ENCODE peak calls at places on chromosome 1, in nine cellular contexts. One of them, this sample, is unnamed.
A peak's percentile ranks its signal among the peaks of the same experiment; 100 is the strongest.

GRCh38 chr1:3623441-3624150 is 1.2 kb upstream of the TPRG1L start:
- DNase-seq in heart left ventricle: no peak
- DNase-seq in Caco-2: no peak
- DNase-seq in IMR-90: no peak
- DNase-seq in GM23338: peak; percentile 52
- DNase-seq in mesendoderm: peak; percentile 11
- DNase-seq in heart right ventricle: no peak
- DNase-seq in SJSA1: no peak
- DNase-seq in iPS DF 6.9: no peak
- DNase-seq in this sample: no peak

GRCh38 chr1:21898326-21899155 is 38.6 kb downstream of the HSPG2 start:
- DNase-seq in heart left ventricle: peak; percentile 63
- DNase-seq in Caco-2: no peak
- DNase-seq in IMR-90: peak; percentile 39
- DNase-seq in GM23338: no peak
- DNase-seq in mesendoderm: no peak
- DNase-seq in heart right ventricle: no peak
- DNase-seq in SJSA1: no peak
- DNase-seq in iPS DF 6.9: no peak
- DNase-seq in this sample: no peak

GRCh38 chr1:25469177-25469576 is 38.5 kb downstream of the MACO1 start:
- DNase-seq in heart left ventricle: no peak
- DNase-seq in Caco-2: no peak
- DNase-seq in IMR-90: peak; percentile 80
- DNase-seq in GM23338: no peak
- DNase-seq in mesendoderm: no peak
- DNase-seq in heart right ventricle: no peak
- DNase-seq in SJSA1: peak; percentile 17
- DNase-seq in iPS DF 6.9: no peak
- DNase-seq in this sample: no peak

GRCh38 chr1:167533851-167534300 is 15.5 kb upstream of the CD247 start:
- DNase-seq in heart left ventricle: peak; percentile 58
- DNase-seq in Caco-2: peak; percentile 83
- DNase-seq in IMR-90: peak; percentile 50
- DNase-seq in GM23338: peak; percentile 90
- DNase-seq in mesendoderm: peak; percentile 81
- DNase-seq in heart right ventricle: peak; percentile 50
- DNase-seq in SJSA1: peak; percentile 49
- DNase-seq in iPS DF 6.9: peak; percentile 54
- DNase-seq in this sample: peak; percentile 60

GRCh38 chr1:154419620-154420020 is 14.5 kb downstream of the IL6R start:
- DNase-seq in heart left ventricle: peak; percentile 92
- DNase-seq in Caco-2: no peak
- DNase-seq in IMR-90: peak; percentile 95
- DNase-seq in GM23338: no peak
- DNase-seq in mesendoderm: no peak
- DNase-seq in heart right ventricle: peak; percentile 87
- DNase-seq in SJSA1: peak; percentile 46
- DNase-seq in iPS DF 6.9: no peak
- DNase-seq in this sample: peak; percentile 83

GRCh38 chr1:221725683-221726330 is 16.1 kb downstream of the DUSP10 start:
- DNase-seq in heart left ventricle: no peak
- DNase-seq in Caco-2: no peak
- DNase-seq in IMR-90: peak; percentile 60
- DNase-seq in GM23338: no peak
- DNase-seq in mesendoderm: no peak
- DNase-seq in heart right ventricle: no peak
- DNase-seq in SJSA1: no peak
- DNase-seq in iPS DF 6.9: no peak
- DNase-seq in this sample: no peak

GRCh38 chr1:91609571-91609970 is 108.9 kb downstream of the CDC7 start:
- DNase-seq in heart left ventricle: no peak
- DNase-seq in Caco-2: no peak
- DNase-seq in IMR-90: peak; percentile 77
- DNase-seq in GM23338: no peak
- DNase-seq in mesendoderm: peak; percentile 80
- DNase-seq in heart right ventricle: no peak
- DNase-seq in SJSA1: peak; percentile 7
- DNase-seq in iPS DF 6.9: no peak
- DNase-seq in this sample: no peak

GRCh38 chr1:167273027-167273800 is 52.5 kb downstream of the POU2F1 start:
- DNase-seq in heart left ventricle: no peak
- DNase-seq in Caco-2: no peak
- DNase-seq in IMR-90: peak; percentile 8
- DNase-seq in GM23338: no peak
- DNase-seq in mesendoderm: no peak
- DNase-seq in heart right ventricle: peak; percentile 8
- DNase-seq in SJSA1: peak; percentile 25
- DNase-seq in iPS DF 6.9: no peak
- DNase-seq in this sample: no peak

GRCh38 chr1:36479505-36480051 is 3.1 kb downstream of the CSF3R start:
- DNase-seq in heart left ventricle: no peak
- DNase-seq in Caco-2: no peak
- DNase-seq in IMR-90: no peak
- DNase-seq in GM23338: no peak
- DNase-seq in mesendoderm: no peak
- DNase-seq in heart right ventricle: no peak
- DNase-seq in SJSA1: no peak
- DNase-seq in iPS DF 6.9: no peak
- DNase-seq in this sample: no peak

GRCh38 chr1:5623399-5623798 is 368.8 kb downstream of the NPHP4 start:
- DNase-seq in heart left ventricle: no peak
- DNase-seq in Caco-2: no peak
- DNase-seq in IMR-90: no peak
- DNase-seq in GM23338: no peak
- DNase-seq in mesendoderm: no peak
- DNase-seq in heart right ventricle: no peak
- DNase-seq in SJSA1: no peak
- DNase-seq in iPS DF 6.9: no peak
- DNase-seq in this sample: no peak

GRCh38 chr1:94061513-94062443 is 59.2 kb downstream of the ABCA4 start:
- DNase-seq in heart left ventricle: peak; percentile 78
- DNase-seq in Caco-2: peak; percentile 81
- DNase-seq in IMR-90: peak; percentile 80
- DNase-seq in GM23338: peak; percentile 86
- DNase-seq in mesendoderm: peak; percentile 86
- DNase-seq in heart right ventricle: peak; percentile 85
- DNase-seq in SJSA1: peak; percentile 66
- DNase-seq in iPS DF 6.9: peak; percentile 66
- DNase-seq in this sample: peak; percentile 74

GRCh38 chr1:16114527-16115467 is 41.1 kb downstream of the EPHA2 start:
- DNase-seq in heart left ventricle: no peak
- DNase-seq in Caco-2: no peak
- DNase-seq in IMR-90: no peak
- DNase-seq in GM23338: no peak
- DNase-seq in mesendoderm: no peak
- DNase-seq in heart right ventricle: no peak
- DNase-seq in SJSA1: no peak
- DNase-seq in iPS DF 6.9: no peak
- DNase-seq in this sample: no peak

GRCh38 chr1:161915051-161915503 is 108.6 kb downstream of the OLFML2B start:
- DNase-seq in heart left ventricle: no peak
- DNase-seq in Caco-2: no peak
- DNase-seq in IMR-90: peak; percentile 11
- DNase-seq in GM23338: no peak
- DNase-seq in mesendoderm: peak; percentile 73
- DNase-seq in heart right ventricle: no peak
- DNase-seq in SJSA1: no peak
- DNase-seq in iPS DF 6.9: no peak
- DNase-seq in this sample: no peak

GRCh38 chr1:110595311-110595710 is 10.8 kb downstream of the KCNA2 start:
- DNase-seq in heart left ventricle: no peak
- DNase-seq in Caco-2: no peak
- DNase-seq in IMR-90: no peak
- DNase-seq in GM23338: no peak
- DNase-seq in mesendoderm: no peak
- DNase-seq in heart right ventricle: no peak
- DNase-seq in SJSA1: no peak
- DNase-seq in iPS DF 6.9: no peak
- DNase-seq in this sample: no peak

GRCh38 chr1:77489910-77490309 is 192.5 kb downstream of the ZZZ3 start:
- DNase-seq in heart left ventricle: no peak
- DNase-seq in Caco-2: no peak
- DNase-seq in IMR-90: peak; percentile 24
- DNase-seq in GM23338: peak; percentile 56
- DNase-seq in mesendoderm: peak; percentile 26
- DNase-seq in heart right ventricle: no peak
- DNase-seq in SJSA1: no peak
- DNase-seq in iPS DF 6.9: no peak
- DNase-seq in this sample: no peak

GRCh38 chr1:39720094-39720999 is 18.3 kb upstream of the PPIE start:
- DNase-seq in heart left ventricle: no peak
- DNase-seq in Caco-2: peak; percentile 54
- DNase-seq in IMR-90: peak; percentile 66
- DNase-seq in GM23338: peak; percentile 72
- DNase-seq in mesendoderm: peak; percentile 52
- DNase-seq in heart right ventricle: no peak
- DNase-seq in SJSA1: peak; percentile 51
- DNase-seq in iPS DF 6.9: no peak
- DNase-seq in this sample: peak; percentile 28

GRCh38 chr1:229448373-229448772 is 14.5 kb upstream of the ACTA1 start:
- DNase-seq in heart left ventricle: no peak
- DNase-seq in Caco-2: no peak
- DNase-seq in IMR-90: no peak
- DNase-seq in GM23338: no peak
- DNase-seq in mesendoderm: no peak
- DNase-seq in heart right ventricle: no peak
- DNase-seq in SJSA1: no peak
- DNase-seq in iPS DF 6.9: no peak
- DNase-seq in this sample: no peak

GRCh38 chr1:233327938-233328660 is 575 bp downstream of the MAP3K21 start:
- DNase-seq in heart left ventricle: peak; percentile 28
- DNase-seq in Caco-2: peak; percentile 51
- DNase-seq in IMR-90: no peak
- DNase-seq in GM23338: peak; percentile 65
- DNase-seq in mesendoderm: peak; percentile 60
- DNase-seq in heart right ventricle: no peak
- DNase-seq in SJSA1: peak; percentile 18
- DNase-seq in iPS DF 6.9: no peak
- DNase-seq in this sample: no peak

GRCh38 chr1:29271724-29272123 is 35.4 kb downstream of the PTPRU start:
- DNase-seq in heart left ventricle: peak; percentile 65
- DNase-seq in Caco-2: peak; percentile 85
- DNase-seq in IMR-90: peak; percentile 65
- DNase-seq in GM23338: peak; percentile 93
- DNase-seq in mesendoderm: peak; percentile 97
- DNase-seq in heart right ventricle: peak; percentile 56
- DNase-seq in SJSA1: peak; percentile 70
- DNase-seq in iPS DF 6.9: peak; percentile 58
- DNase-seq in this sample: peak; percentile 91
- H3K4me3 ChIP-seq in heart left ventricle: no peak overlapping the region
- H3K4me3 ChIP-seq in Caco-2: no peak overlapping the region
- H3K4me3 ChIP-seq in IMR-90: no peak overlapping the region
- H3K4me3 ChIP-seq in GM23338: peak overlapping the region; percentile 29
- H3K4me3 ChIP-seq in mesendoderm: no peak overlapping the region
- H3K4me3 ChIP-seq in heart right ventricle: no peak overlapping the region
- H3K4me3 ChIP-seq in SJSA1: no peak overlapping the region
- H3K4me3 ChIP-seq in iPS DF 6.9: no peak overlapping the region
- H3K4me3 ChIP-seq in this sample: no peak overlapping the region

GRCh38 chr1:247337961-247338360 is 6.3 kb upstream of the ZNF496 start:
- DNase-seq in heart left ventricle: no peak
- DNase-seq in Caco-2: no peak
- DNase-seq in IMR-90: no peak
- DNase-seq in GM23338: no peak
- DNase-seq in mesendoderm: no peak
- DNase-seq in heart right ventricle: no peak
- DNase-seq in SJSA1: no peak
- DNase-seq in iPS DF 6.9: no peak
- DNase-seq in this sample: no peak
- H3K4me1 ChIP-seq in heart left ventricle: peaks cover 5% of the 10 kb centered on the region
- H3K4me1 ChIP-seq in Caco-2: peaks cover 7% of the 10 kb centered on the region
- H3K4me1 ChIP-seq in IMR-90: peaks cover 14% of the 10 kb centered on the region
- H3K4me1 ChIP-seq in GM23338: peaks cover 50% of the 10 kb centered on the region
- H3K4me1 ChIP-seq in mesendoderm: peaks cover 30% of the 10 kb centered on the region
- H3K4me1 ChIP-seq in heart right ventricle: peaks cover 43% of the 10 kb centered on the region
- H3K4me1 ChIP-seq in SJSA1: peaks cover 20% of the 10 kb centered on the region
- H3K4me1 ChIP-seq in iPS DF 6.9: peaks cover 15% of the 10 kb centered on the region
- H3K4me1 ChIP-seq in this sample: no peaks in the 10 kb centered on the region

GRCh38 chr1:14782741-14783591 is 184.5 kb downstream of the KAZN start:
- DNase-seq in heart left ventricle: no peak
- DNase-seq in Caco-2: no peak
- DNase-seq in IMR-90: no peak
- DNase-seq in GM23338: peak; percentile 43
- DNase-seq in mesendoderm: peak; percentile 94
- DNase-seq in heart right ventricle: no peak
- DNase-seq in SJSA1: no peak
- DNase-seq in iPS DF 6.9: no peak
- DNase-seq in this sample: no peak

GRCh38 chr1:14778882-14779594 is 180.6 kb downstream of the KAZN start:
- DNase-seq in heart left ventricle: no peak
- DNase-seq in Caco-2: peak; percentile 53
- DNase-seq in IMR-90: peak; percentile 15
- DNase-seq in GM23338: peak; percentile 85
- DNase-seq in mesendoderm: peak; percentile 71
- DNase-seq in heart right ventricle: peak; percentile 6
- DNase-seq in SJSA1: peak; percentile 47
- DNase-seq in iPS DF 6.9: no peak
- DNase-seq in this sample: peak; percentile 41

GRCh38 chr1:14780271-14780670 is 181.8 kb downstream of the KAZN start:
- DNase-seq in heart left ventricle: no peak
- DNase-seq in Caco-2: no peak
- DNase-seq in IMR-90: no peak
- DNase-seq in GM23338: no peak
- DNase-seq in mesendoderm: no peak
- DNase-seq in heart right ventricle: no peak
- DNase-seq in SJSA1: no peak
- DNase-seq in iPS DF 6.9: no peak
- DNase-seq in this sample: no peak

GRCh38 chr1:14783592-14783886 is 185.1 kb downstream of the KAZN start:
- DNase-seq in heart left ventricle: no peak
- DNase-seq in Caco-2: no peak
- DNase-seq in IMR-90: no peak
- DNase-seq in GM23338: no peak
- DNase-seq in mesendoderm: no peak
- DNase-seq in heart right ventricle: no peak
- DNase-seq in SJSA1: no peak
- DNase-seq in iPS DF 6.9: no peak
- DNase-seq in this sample: no peak

DNA sequence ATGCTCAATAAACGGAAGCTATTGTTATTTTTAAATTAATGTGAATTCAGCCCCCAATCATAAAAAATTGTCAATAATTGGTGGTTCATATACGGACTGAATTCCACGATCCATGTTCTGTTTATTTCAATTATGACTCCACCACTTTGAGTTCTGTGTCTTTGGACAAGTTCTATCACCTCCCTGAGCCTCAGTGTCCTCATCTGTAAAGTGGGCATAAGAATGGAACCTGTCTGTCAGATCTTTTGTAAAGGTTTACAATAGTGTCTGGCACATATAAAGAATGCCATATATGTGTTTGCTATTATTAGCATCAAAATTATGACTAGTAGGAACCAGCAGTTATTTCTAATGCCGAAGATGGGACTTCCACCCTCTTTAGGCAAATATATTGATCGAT is 183.3 kb downstream of the KAZN start:
- DNase-seq in heart left ventricle: no peak
- DNase-seq in Caco-2: no peak
- DNase-seq in IMR-90: no peak
- DNase-seq in GM23338: no peak
- DNase-seq in mesendoderm: no peak
- DNase-seq in heart right ventricle: no peak
- DNase-seq in SJSA1: no peak
- DNase-seq in iPS DF 6.9: no peak
- DNase-seq in this sample: no peak
- H3K4me3 ChIP-seq in heart left ventricle: no peak overlapping the region
- H3K4me3 ChIP-seq in Caco-2: no peak overlapping the region
- H3K4me3 ChIP-seq in IMR-90: no peak overlapping the region
- H3K4me3 ChIP-seq in GM23338: no peak overlapping the region
- H3K4me3 ChIP-seq in mesendoderm: no peak overlapping the region
- H3K4me3 ChIP-seq in heart right ventricle: no peak overlapping the region
- H3K4me3 ChIP-seq in SJSA1: no peak overlapping the region
- H3K4me3 ChIP-seq in iPS DF 6.9: no peak overlapping the region
- H3K4me3 ChIP-seq in this sample: no peak overlapping the region

GRCh38 chr1:113793878-113794834 is 18.1 kb downstream of the RSBN1 start:
- DNase-seq in heart left ventricle: no peak
- DNase-seq in Caco-2: peak; percentile 19
- DNase-seq in IMR-90: no peak
- DNase-seq in GM23338: no peak
- DNase-seq in mesendoderm: no peak
- DNase-seq in heart right ventricle: no peak
- DNase-seq in SJSA1: no peak
- DNase-seq in iPS DF 6.9: no peak
- DNase-seq in this sample: peak; percentile 38
- H3K4me1 ChIP-seq in heart left ventricle: no peaks in the 10 kb centered on the region
- H3K4me1 ChIP-seq in Caco-2: peaks cover 19% of the 10 kb centered on the region
- H3K4me1 ChIP-seq in IMR-90: peaks cover 4% of the 10 kb centered on the region
- H3K4me1 ChIP-seq in GM23338: no peaks in the 10 kb centered on the region
- H3K4me1 ChIP-seq in mesendoderm: no peaks in the 10 kb centered on the region
- H3K4me1 ChIP-seq in heart right ventricle: peaks cover 8% of the 10 kb centered on the region
- H3K4me1 ChIP-seq in SJSA1: no peaks in the 10 kb centered on the region
- H3K4me1 ChIP-seq in iPS DF 6.9: no peaks in the 10 kb centered on the region
- H3K4me1 ChIP-seq in this sample: peaks cover 6% of the 10 kb centered on the region